ENCODE peak calls at places on chromosome 21, in four cellular contexts. Q is lung, E is RWPE1, S is colonic mucosa. H is an unnamed sample.

GRCh38 chr21:23017989-23018388 is 2019.8 kb downstream of the NCAM2 start:
- DNase-seq in Q (no peak), E (no peak), S (no peak), H (no peak)

GRCh38 chr21:17139696-17140095 is 373.1 kb upstream of the CXADR start:
- DNase-seq in Q (no peak), E (no peak), S (no peak), H (no peak)

GRCh38 chr21:27248791-27249190 is 281.9 kb upstream of the ADAMTS5 start:
- DNase-seq in Q (no peak), E (no peak), S (no peak), H (no peak)

GRCh38 chr21:41207401-41208388 is 39.7 kb downstream of the BACE2 start:
- DNase-seq in Q (peak; percentile 45), E (no peak), S (peak; percentile 40), H (no peak)

GRCh38 chr21:30668776-30669175 is 26.1 kb downstream of the KRTAP20-3 start:
- DNase-seq in Q (no peak), E (no peak), S (no peak), H (no peak)

GRCh38 chr21:38219049-38219628 is 37.7 kb upstream of the KCNJ15 start:
- DNase-seq in Q (peak; percentile 84), E (peak; percentile 65), S (peak; percentile 78), H (peak; percentile 78)

GRCh38 chr21:19607983-19608668 is 1204.5 kb upstream of the TMPRSS15 start:
- DNase-seq in Q (no peak), E (no peak), S (no peak), H (no peak)

GRCh38 chr21:31476551-31477120 is 132.6 kb upstream of the TIAM1 start:
- DNase-seq in Q (no peak), E (no peak), S (no peak), H (no peak)

GRCh38 chr21:17763286-17764037 is 55.7 kb downstream of the C21orf91 start:
- DNase-seq in Q (no peak), E (no peak), S (no peak), H (no peak)

GRCh38 chr21:25701529-25701928 is 33.2 kb downstream of the ATP5PF start:
- DNase-seq in Q (no peak), E (no peak), S (no peak), H (no peak)

GRCh38 chr21:41437754-41438153 is 11.7 kb downstream of the MX1 start:
- DNase-seq in Q (no peak), E (no peak), S (no peak), H (no peak)

GRCh38 chr21:35940074-35940927 is 120.0 kb downstream of the SETD4 start:
- DNase-seq in Q (peak; percentile 35), E (peak; percentile 51), S (peak; percentile 29), H (peak; percentile 39)

GRCh38 chr21:15895142-15896106 is 165.6 kb downstream of the USP25 start:
- DNase-seq in Q (no peak), E (no peak), S (no peak), H (no peak)

GRCh38 chr21:25512095-25513086 is 94.9 kb downstream of the MRPL39 start:
- DNase-seq in Q (no peak), E (no peak), S (peak; percentile 19), H (no peak)

GRCh38 chr21:46639489-46640386 is 4.3 kb downstream of the PRMT2 start:
- DNase-seq in Q (no peak), E (no peak), S (no peak), H (no peak)

GRCh38 chr21:15617968-15618367 is 111.8 kb upstream of the USP25 start:
- DNase-seq in Q (no peak), E (peak; percentile 36), S (no peak), H (no peak)

GRCh38 chr21:14675774-14676530 is 129.8 kb upstream of the SAMSN1 start:
- DNase-seq in Q (no peak), E (no peak), S (peak; percentile 31), H (no peak)

DNA sequence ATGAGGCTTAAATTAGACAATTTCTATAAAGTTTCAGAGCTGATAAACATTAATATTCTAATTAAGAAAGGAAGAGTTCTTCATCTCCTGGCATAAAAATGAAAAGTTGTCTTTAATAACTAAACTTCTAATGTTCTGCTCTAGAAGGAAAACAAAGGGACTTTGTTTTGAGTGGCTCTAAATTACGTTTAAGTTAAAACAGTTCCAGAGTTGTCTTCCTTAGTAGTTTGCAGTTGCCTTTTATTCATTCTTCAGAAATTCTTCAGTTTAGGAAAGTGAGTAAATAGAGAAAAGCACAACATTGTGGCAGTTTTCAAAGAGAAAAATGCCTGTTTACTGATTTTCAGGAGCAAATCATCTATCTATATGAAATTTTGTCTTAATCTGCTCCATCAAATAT is 86.9 kb downstream of the TTC3 start:
- DNase-seq in Q (no peak), E (no peak), S (no peak), H (no peak)
- H3K27ac ChIP-seq in Q (no peak overlapping the region), E (no peak overlapping the region), S (peak overlapping the region; percentile 42), H (no peak overlapping the region)

GRCh38 chr21:28883931-28884330 is 108.7 kb downstream of the LTN1 start:
- DNase-seq in Q (no peak), E (no peak), S (no peak), H (no peak)

GRCh38 chr21:28885853-28886177 is 106.9 kb downstream of the LTN1 start:
- DNase-seq in Q (no peak), E (no peak), S (no peak), H (no peak)

GRCh38 chr21:28884976-28885852 is 107.5 kb downstream of the LTN1 start:
- DNase-seq in Q (peak; percentile 91), E (peak; percentile 94), S (peak; percentile 88), H (peak; percentile 90)

GRCh38 chr21:28882345-28882744 is 110.3 kb downstream of the LTN1 start:
- DNase-seq in Q (no peak), E (no peak), S (no peak), H (no peak)

DNA sequence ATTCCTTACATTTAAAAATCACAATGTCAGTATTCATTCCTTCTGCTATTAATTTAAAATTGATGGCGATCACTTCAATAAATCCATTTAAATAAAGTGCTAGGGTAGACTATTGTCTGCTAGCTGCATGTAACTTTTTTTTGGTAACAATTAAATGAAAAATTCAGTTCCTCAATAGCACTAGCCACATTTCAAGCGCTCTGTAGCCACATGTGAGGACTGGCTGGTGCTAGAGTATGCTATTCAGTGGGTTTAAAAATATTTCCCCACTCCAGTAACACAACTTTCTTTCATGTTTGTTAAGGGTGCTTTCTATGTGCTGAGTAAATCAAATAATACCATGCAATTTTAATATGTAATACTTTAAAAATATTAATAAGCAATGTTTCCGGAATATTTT is 108.2 kb downstream of the LTN1 start:
- DNase-seq in Q (no peak), E (no peak), S (no peak), H (no peak)
- H3K27ac ChIP-seq in Q (peak overlapping the region; percentile 91), E (peak overlapping the region; percentile 94), S (peak overlapping the region; percentile 84), H (peak overlapping the region; percentile 90)

GRCh38 chr21:44084496-44085241 is 22.5 kb upstream of the PWP2 start:
- DNase-seq in Q (no peak), E (no peak), S (peak; percentile 15), H (peak; percentile 4)

GRCh38 chr21:44086636-44087425 is 20.4 kb upstream of the PWP2 start:
- DNase-seq in Q (no peak), E (no peak), S (peak; percentile 18), H (no peak)

GRCh38 chr21:44087426-44088400 is 19.5 kb upstream of the PWP2 start:
- DNase-seq in Q (no peak), E (no peak), S (peak; percentile 29), H (no peak)

GRCh38 chr21:44083631-44084291 is 23.4 kb upstream of the PWP2 start:
- DNase-seq in Q (no peak), E (no peak), S (peak; percentile 20), H (no peak)

GRCh38 chr21:44085491-44086321 is 21.5 kb upstream of the PWP2 start:
- DNase-seq in Q (no peak), E (no peak), S (peak; percentile 12), H (no peak)
- H3K27ac ChIP-seq in Q (peak overlapping the region; percentile 51), E (no peak overlapping the region), S (no peak overlapping the region), H (no peak overlapping the region)

GRCh38 chr21:34205811-34206635 is 132.6 kb downstream of the MRPS6 start:
- DNase-seq in Q (no peak), E (no peak), S (no peak), H (no peak)
- H3K27ac ChIP-seq in Q (no peak overlapping the region), E (no peak overlapping the region), S (no peak overlapping the region), H (no peak overlapping the region)

GRCh38 chr21:39444406-39445145 is 1.0 kb downstream of the LCA5L start:
- DNase-seq in Q (no peak), E (peak; percentile 10), S (no peak), H (peak; percentile 53)
- H3K27ac ChIP-seq in Q (no peak overlapping the region), E (peak overlapping the region; percentile 76), S (no peak overlapping the region), H (no peak overlapping the region)

GRCh38 chr21:32519945-32520884 is 65.1 kb downstream of the TCP10L start:
- DNase-seq in Q (no peak), E (no peak), S (no peak), H (no peak)

GRCh38 chr21:32521736-32522360 is 63.5 kb downstream of the TCP10L start:
- DNase-seq in Q (no peak), E (no peak), S (no peak), H (no peak)

GRCh38 chr21:32524010-32524719 is 61.2 kb downstream of the TCP10L start:
- DNase-seq in Q (no peak), E (peak; percentile 30), S (no peak), H (no peak)

GRCh38 chr21:32523463-32523862 is 61.9 kb downstream of the TCP10L start:
- DNase-seq in Q (no peak), E (no peak), S (no peak), H (no peak)

DNA sequence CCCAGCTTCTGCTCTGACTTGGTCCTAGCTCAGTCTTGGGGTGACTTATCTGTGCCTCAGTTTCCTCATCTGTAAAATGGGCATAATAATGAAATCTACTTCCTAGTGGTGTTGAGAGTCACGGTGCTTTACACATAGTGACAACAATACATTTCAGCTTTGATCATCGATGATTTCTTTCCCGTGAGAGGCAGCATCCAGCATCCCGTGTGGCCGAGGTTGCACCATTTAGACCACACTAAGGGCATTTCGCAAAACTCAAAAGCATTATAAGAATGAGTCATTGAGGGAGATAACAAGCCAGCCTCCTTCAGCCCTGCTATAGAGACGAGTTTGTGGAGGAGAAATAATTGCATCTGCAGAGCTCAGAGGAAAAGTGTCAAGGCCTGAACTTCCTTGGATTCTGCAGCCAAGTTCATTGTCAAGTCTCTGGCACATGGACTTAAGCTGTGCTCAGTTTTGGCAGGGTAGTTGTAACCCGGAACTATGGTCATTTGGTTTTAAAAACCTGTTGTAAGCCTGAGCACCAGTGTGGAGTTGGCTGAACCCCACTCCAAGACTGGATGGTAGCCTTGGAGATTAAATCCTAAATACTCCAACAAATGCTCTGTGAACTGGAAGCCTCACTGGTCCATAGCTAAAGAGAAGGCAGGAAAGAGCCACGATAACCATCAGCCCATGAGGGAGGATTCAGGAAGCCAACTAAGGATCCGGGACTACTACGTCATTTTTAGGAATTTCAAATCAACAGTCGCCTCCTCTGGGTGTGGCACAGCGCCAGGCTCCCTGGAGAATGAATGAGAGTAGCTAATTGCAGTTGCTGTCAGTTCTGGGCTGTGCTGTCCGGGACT is 64.2 kb downstream of the TCP10L start:
- DNase-seq in Q (peak; percentile 68), E (peak; percentile 72), S (peak; percentile 68), H (no peak)
- H3K27ac ChIP-seq in Q (peak overlapping the region; percentile 74), E (peak overlapping the region; percentile 33), S (no peak overlapping the region), H (no peak overlapping the region)

DNA sequence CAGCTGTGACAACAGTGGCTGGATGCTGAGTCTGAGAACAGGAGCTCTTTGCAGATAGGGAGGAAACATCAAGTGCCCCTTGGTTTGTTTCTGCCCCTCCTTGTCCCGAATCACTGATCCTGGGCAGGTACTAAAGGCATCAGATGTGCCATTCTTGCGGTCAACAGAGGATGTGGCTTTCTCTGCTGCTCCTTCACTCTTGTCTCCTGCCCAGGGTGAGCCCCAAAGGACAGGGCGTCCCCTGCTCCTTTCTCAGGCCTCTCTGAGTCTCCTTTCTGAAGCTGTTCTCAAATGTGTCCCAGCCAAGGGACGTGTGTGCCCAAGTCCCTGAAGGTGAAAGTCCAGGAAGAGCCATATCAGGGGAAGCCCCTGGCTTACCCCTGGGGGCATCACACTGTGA is 31.7 kb downstream of the SLC37A1 start:
- DNase-seq in Q (no peak), E (no peak), S (no peak), H (no peak)
- H3K27ac ChIP-seq in Q (no peak overlapping the region), E (no peak overlapping the region), S (no peak overlapping the region), H (no peak overlapping the region)

GRCh38 chr21:43283136-43283924 is 114.5 kb downstream of the CRYAA start:
- DNase-seq in Q (no peak), E (no peak), S (no peak), H (no peak)
- H3K27ac ChIP-seq in Q (no peak overlapping the region), E (no peak overlapping the region), S (no peak overlapping the region), H (no peak overlapping the region)

H was measured in WERI-Rb-1.